ENCODE peak calls at places on chromosomes 12 and 14, in five cellular contexts. T, V, B, J and D are unnamed samples.

GRCh38 chr14:72943876-72944430 is 17.7 kb downstream of the DCAF4 start:
- DNase-seq in B (no peak), J (no peak), T (no peak), V (no peak), D (no peak)

GRCh38 chr12:116563262-116563661 is 4.1 kb downstream of the MAP1LC3B2 start:
- DNase-seq in V (no peak), T (no peak), J (no peak), B (no peak), D (no peak)

GRCh38 chr12:9707864-9708808 is 24.8 kb downstream of the CLECL1 start:
- DNase-seq in V (peak; percentile 51), T (peak; percentile 44), B (peak; percentile 60), J (peak; percentile 33), D (peak; percentile 30)

GRCh38 chr12:47216150-47216677 is 136.5 kb upstream of the AMIGO2 start:
- DNase-seq in J (no peak), V (no peak), B (no peak), T (peak; percentile 34), D (peak; percentile 37)

GRCh38 chr14:44700694-44701093 is 193.6 kb upstream of the FSCB start:
- DNase-seq in B (no peak), J (no peak), V (no peak), T (no peak), D (no peak)

GRCh38 chr14:85415015-85415712 is 114.8 kb upstream of the FLRT2 start:
- DNase-seq in T (peak; percentile 26), V (peak; percentile 100), B (peak; percentile 22), J (peak; percentile 85), D (peak; percentile 43)

GRCh38 chr14:59028476-59029202 is 159.8 kb upstream of the DAAM1 start:
- DNase-seq in J (peak; percentile 37), V (peak; percentile 52), B (peak; percentile 61), T (peak; percentile 52), D (peak; percentile 61)

GRCh38 chr12:115946867-115947695 is 330.4 kb downstream of the MED13L start:
- DNase-seq in B (no peak), J (no peak), T (no peak), V (no peak), D (no peak)

GRCh38 chr14:63956326-63956725 is 103.5 kb downstream of the SYNE2 start:
- DNase-seq in J (no peak), B (no peak), T (no peak), V (peak; percentile 60), D (no peak)

GRCh38 chr12:5345534-5345933 is 86.4 kb upstream of the NTF3 start:
- DNase-seq in B (no peak), V (peak; percentile 60), J (no peak), T (no peak), D (no peak)

GRCh38 chr12:112126000-112126431 is 656 bp downstream of the TRAFD1 start:
- DNase-seq in V (no peak), J (no peak), B (no peak), T (no peak), D (no peak)

GRCh38 chr12:31650927-31651326 is 8.6 kb upstream of the ETFBKMT start:
- DNase-seq in T (no peak), J (no peak), B (no peak), V (peak; percentile 18), D (no peak)

GRCh38 chr12:90808568-90808967 is 146.4 kb downstream of the CCER1 start:
- DNase-seq in B (no peak), J (no peak), T (no peak), V (peak; percentile 68), D (no peak)

GRCh38 chr12:1488908-1489381 is 105.4 kb downstream of the FBXL14 start:
- DNase-seq in V (no peak), B (no peak), J (no peak), T (no peak), D (no peak)

GRCh38 chr14:33465952-33466700 is 484.7 kb downstream of the EGLN3 start:
- DNase-seq in J (no peak), V (peak; percentile 94), T (no peak), B (no peak), D (no peak)

GRCh38 chr14:30252800-30253425 is 306.0 kb upstream of the G2E3 start:
- DNase-seq in J (no peak), T (no peak), V (peak; percentile 83), B (no peak), D (no peak)

GRCh38 chr12:8914716-8915526 is 612 bp downstream of the PHC1 start:
- DNase-seq in B (peak; percentile 73), V (peak; percentile 53), T (peak; percentile 69), J (peak; percentile 70), D (peak; percentile 37)

GRCh38 chr12:26287666-26288408 is 92.5 kb downstream of the SSPN start:
- DNase-seq in J (no peak), V (peak; percentile 48), T (no peak), B (no peak), D (peak; percentile 45)

GRCh38 chr12:8499616-8500015 is 13.7 kb upstream of the CLEC4D start:
- DNase-seq in T (no peak), J (no peak), V (no peak), B (no peak), D (no peak)

GRCh38 chr14:103624860-103625259 is 4.2 kb upstream of the KLC1 start:
- DNase-seq in T (peak; percentile 43), B (no peak), V (peak; percentile 80), J (peak; percentile 62), D (peak; percentile 69)

GRCh38 chr12:66775941-66776340 is 97.1 kb upstream of the GRIP1 start:
- DNase-seq in V (peak; percentile 13), B (no peak), J (no peak), T (no peak), D (no peak)

GRCh38 chr14:21089271-21089670 is 9.2 kb downstream of the ZNF219 start:
- DNase-seq in J (no peak), V (no peak), T (no peak), B (no peak), D (no peak)

GRCh38 chr14:25537846-25538455 is 488.0 kb upstream of the STXBP6 start:
- DNase-seq in T (peak; percentile 26), V (peak; percentile 3), J (no peak), B (peak; percentile 75), D (no peak)

GRCh38 chr12:11725616-11726015 is 76.1 kb downstream of the ETV6 start:
- DNase-seq in J (no peak), V (peak; percentile 70), B (no peak), T (no peak), D (no peak)

GRCh38 chr12:57514720-57515467 is 5.4 kb downstream of the DDIT3 start:
- DNase-seq in J (no peak), T (no peak), B (no peak), V (no peak), D (no peak)

GRCh38 chr12:89695830-89696229 is 12.8 kb downstream of the ATP2B1 start:
- DNase-seq in V (no peak), B (no peak), J (no peak), T (no peak), D (no peak)

GRCh38 chr12:69732088-69732487 is 6.6 kb upstream of the RAB3IP start:
- DNase-seq in J (no peak), T (no peak), V (peak; percentile 70), B (no peak), D (no peak)

GRCh38 chr12:111430418-111431353 is 25.0 kb downstream of the SH2B3 start:
- DNase-seq in J (no peak), V (no peak), B (no peak), T (peak; percentile 68), D (no peak)

GRCh38 chr12:109880049-109880931 is at the start of gene GLTP:
- DNase-seq in B (peak; percentile 87), V (peak; percentile 64), T (peak; percentile 91), J (peak; percentile 88), D (peak; percentile 94)

GRCh38 chr14:60656755-60657608 is 7.7 kb upstream of the SIX1 start:
- DNase-seq in B (peak; percentile 86), T (peak; percentile 68), V (peak; percentile 38), J (peak; percentile 43), D (no peak)

GRCh38 chr14:49975286-49975685 is 82.4 kb downstream of the ARF6 start:
- DNase-seq in J (no peak), V (peak; percentile 74), T (no peak), B (no peak), D (no peak)

GRCh38 chr14:103527408-103528157 is 1.4 kb upstream of the TRMT61A start:
- DNase-seq in J (no peak), B (no peak), V (no peak), T (no peak), D (no peak)

GRCh38 chr12:124005736-124006581 is 32.9 kb downstream of the ZNF664 start:
- DNase-seq in T (no peak), B (no peak), J (no peak), V (no peak), D (no peak)

DNA sequence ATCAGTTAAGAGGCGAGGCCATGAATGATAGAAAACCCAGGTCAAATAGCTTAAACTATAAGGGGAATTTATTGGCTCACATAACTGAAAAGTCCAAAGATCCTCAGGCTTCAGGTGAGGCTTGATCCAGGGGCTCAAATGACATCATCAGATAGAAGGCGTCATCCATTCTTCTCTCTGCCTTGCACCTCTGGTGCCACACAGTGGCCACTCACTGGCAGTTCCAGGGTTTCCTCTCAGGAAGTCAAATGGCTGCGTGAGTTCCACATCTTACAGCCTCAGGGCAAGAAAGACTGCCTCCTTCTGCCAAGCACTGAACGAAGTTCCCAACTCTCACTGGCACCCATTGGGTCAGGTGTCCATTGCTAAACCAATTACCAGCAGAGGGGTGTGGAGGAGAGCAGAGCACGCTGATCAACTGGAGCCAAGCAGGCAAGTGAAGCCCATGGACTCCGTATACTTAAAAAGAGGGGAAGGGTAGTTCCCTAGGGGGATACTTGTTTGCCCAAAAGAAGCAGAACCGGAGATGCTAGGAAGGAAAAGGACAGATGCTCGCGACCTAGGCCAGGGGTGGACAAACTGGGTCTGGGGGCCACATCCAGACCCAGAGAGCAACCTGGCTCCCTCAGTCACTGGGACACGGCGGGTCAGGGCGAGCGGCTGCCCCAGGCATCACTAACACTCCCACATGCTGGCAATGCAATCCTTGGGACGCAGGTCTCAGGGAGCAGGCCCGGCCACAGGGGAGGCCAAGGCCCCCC is 69.3 kb downstream of the SERPINA3 start:
- DNase-seq in B (peak; percentile 44), V (peak; percentile 46), T (peak; percentile 40), J (peak; percentile 69), D (no peak)
- TF ChIP-seq CTCF in B (no peak), V (peak; percentile 59), T (peak; percentile 86), J (peak; percentile 81), D (peak; percentile 28)

DNA sequence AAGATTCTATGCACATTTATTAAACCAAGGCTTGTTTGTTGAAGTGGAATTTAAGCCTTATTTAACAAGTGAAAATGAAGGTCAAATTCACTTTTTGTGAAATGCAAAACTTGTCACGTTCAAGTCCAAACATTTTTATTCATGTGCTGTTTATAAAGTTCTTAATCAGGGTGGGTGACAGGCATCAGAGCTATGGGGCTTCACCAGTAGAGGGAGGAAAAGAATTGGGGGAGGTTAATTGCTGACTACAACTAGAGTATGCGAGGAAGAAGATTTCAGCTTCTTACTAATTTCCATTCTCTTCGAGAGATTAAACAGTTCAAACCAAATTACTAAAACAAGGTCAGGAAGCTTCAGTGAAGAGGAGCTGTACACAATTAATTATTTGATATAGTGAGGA is 9.7 kb downstream of the MOK start:
- DNase-seq in V (peak; percentile 29), B (no peak), T (no peak), J (peak; percentile 51), D (no peak)
- TF ChIP-seq CTCF in V (peak; percentile 5), B (no peak), T (peak; percentile 5), J (peak; percentile 28), D (peak; percentile 23)

GRCh38 chr14:78593949-78594348 is 423.8 kb downstream of the NRXN3 start:
- DNase-seq in B (no peak), T (no peak), V (no peak), J (no peak), D (no peak)

GRCh38 chr14:78598046-78598652 is 428.0 kb downstream of the NRXN3 start:
- DNase-seq in V (peak; percentile 42), J (peak; percentile 68), B (peak; percentile 74), T (peak; percentile 28), D (peak; percentile 31)

GRCh38 chr14:78595797-78596196 is 425.6 kb downstream of the NRXN3 start:
- DNase-seq in J (no peak), B (peak; percentile 33), V (no peak), T (no peak), D (no peak)
- TF ChIP-seq CTCF in J (no peak), B (no peak), V (peak; percentile 35), T (peak; percentile 25), D (no peak)

GRCh38 chr14:65107200-65107599 is 4.9 kb upstream of the MAX start:
- DNase-seq in B (no peak), J (no peak), T (no peak), V (no peak), D (no peak)
- TF ChIP-seq CTCF in B (no peak), J (no peak), T (no peak), V (no peak), D (no peak)